ENCODE peak calls at places on chromosome 5, in eight cellular contexts. A is tibial artery; P is CD8-positive, alpha-beta T cell; M is CD4-positive, CD25-positive, alpha-beta regulatory T cell; R is adrenal gland; S is CD8-positive, alpha-beta memory T cell; H is stomach; D is neuronal stem cell. N is an unnamed sample. For H3K4me1 and H3K36me3, the result is how much of the 10 kb centered on the place peaks cover.

GRCh38 chr5:149999359-149999758 is 1.1 kb downstream of the TIGD6 start:
- DNase-seq in A (no peak), P (no peak), M (no peak), R (no peak), S (no peak), H (no peak), D (no peak), N (no peak)

GRCh38 chr5:14399054-14399657 is 182.4 kb upstream of the OTULINL start:
- DNase-seq in A (no peak), P (no peak), M (no peak), R (no peak), S (peak), H (no peak), D (no peak), N (no peak)

GRCh38 chr5:153276151-153276550 is 214.3 kb upstream of the GRIA1 start:
- DNase-seq in A (no peak), P (no peak), M (no peak), R (peak), S (no peak), H (no peak), D (peak), N (no peak)

GRCh38 chr5:154058055-154059038 is 19.6 kb downstream of the MFAP3 start:
- DNase-seq in A (no peak), P (no peak), M (no peak), R (no peak), S (no peak), H (peak), D (no peak), N (peak)

GRCh38 chr5:158423623-158424200 is 564.8 kb upstream of the CLINT1 start:
- DNase-seq in A (no peak), P (no peak), M (no peak), R (no peak), S (no peak), H (no peak), D (no peak), N (no peak)

GRCh38 chr5:137393196-137393993 is 105.7 kb downstream of the SPOCK1 start:
- DNase-seq in A (no peak), P (no peak), M (no peak), R (peak), S (no peak), H (no peak), D (no peak), N (no peak)

GRCh38 chr5:99034336-99034735 is 105.5 kb upstream of the CHD1 start:
- DNase-seq in A (no peak), P (no peak), M (no peak), R (no peak), S (no peak), H (peak), D (no peak), N (no peak)

GRCh38 chr5:160289721-160290120 is 22.6 kb downstream of the CCNJL start:
- DNase-seq in A (no peak), P (no peak), M (no peak), R (no peak), S (no peak), H (peak), D (no peak), N (no peak)

GRCh38 chr5:133041910-133042309 is 9.9 kb upstream of the HSPA4 start:
- DNase-seq in A (no peak), P (no peak), M (no peak), R (no peak), S (no peak), H (no peak), D (no peak), N (no peak)

GRCh38 chr5:39072915-39073758 is 1.1 kb downstream of the RICTOR start:
- DNase-seq in A (peak), P (peak), M (peak), R (peak), S (peak), H (peak), D (peak), N (peak)

GRCh38 chr5:128213340-128213739 is 129.8 kb downstream of the SLC12A2 start:
- DNase-seq in A (no peak), P (no peak), M (no peak), R (peak), S (no peak), H (peak), D (peak), N (no peak)

GRCh38 chr5:32225445-32225844 is 51.3 kb upstream of the GOLPH3 start:
- DNase-seq in A (no peak), P (no peak), M (no peak), R (no peak), S (no peak), H (no peak), D (no peak), N (no peak)

GRCh38 chr5:1343931-1344901 is 683 bp downstream of the CLPTM1L start:
- DNase-seq in A (no peak), P (no peak), M (no peak), R (no peak), S (no peak), H (no peak), D (no peak), N (no peak)

GRCh38 chr5:151580858-151581257 is 10.3 kb downstream of the FAT2 start:
- DNase-seq in A (no peak), P (no peak), M (no peak), R (no peak), S (no peak), H (no peak), D (no peak), N (no peak)

GRCh38 chr5:169070413-169070812 is 230.5 kb downstream of the SLIT3 start:
- DNase-seq in A (no peak), P (no peak), M (no peak), R (no peak), S (no peak), H (no peak), D (no peak), N (no peak)

GRCh38 chr5:153018121-153018520 is 472.3 kb upstream of the GRIA1 start:
- DNase-seq in A (no peak), P (no peak), M (no peak), R (no peak), S (no peak), H (no peak), D (no peak), N (no peak)

GRCh38 chr5:120386981-120387380 is 77.1 kb upstream of the PRR16 start:
- DNase-seq in A (no peak), P (no peak), M (no peak), R (no peak), S (no peak), H (no peak), D (no peak), N (no peak)
- H3K4me1 ChIP-seq in A (under half), P (under half), M (under half), R (under half), S (under half), H (under half), D (under half), N (under half)

DNA sequence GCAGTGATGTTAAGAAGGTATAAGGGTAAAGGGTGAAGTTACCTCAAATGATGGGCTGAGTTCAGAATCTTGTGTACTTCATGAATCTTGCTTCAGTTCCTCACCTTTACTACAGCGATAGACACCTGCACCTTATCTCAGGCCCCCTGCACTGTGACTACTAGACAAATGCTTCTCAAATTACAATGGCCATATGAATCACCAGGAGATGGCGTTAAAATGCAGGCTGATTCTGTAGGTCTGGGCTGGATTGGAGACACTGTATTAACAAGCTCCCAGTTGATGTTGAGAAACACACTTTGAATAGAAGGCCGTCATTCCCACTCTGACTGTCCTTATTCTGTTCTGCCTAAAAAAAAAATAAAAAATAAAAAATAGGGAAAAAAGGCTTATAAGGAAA is 29.8 kb downstream of the TARS1 start:
- DNase-seq in A (no peak), P (no peak), M (no peak), R (no peak), S (no peak), H (no peak), D (peak), N (peak)
- H3K36me3 ChIP-seq in A (half or more), P (under half), M (half or more), R (under half), S (under half), H (half or more), D (under half), N (under half)

GRCh38 chr5:178386532-178386931 is 153.9 kb upstream of the PHYKPL start:
- DNase-seq in A (no peak), P (no peak), M (no peak), R (peak), S (no peak), H (no peak), D (no peak), N (no peak)

GRCh38 chr5:178389031-178389729 is 156.6 kb upstream of the PHYKPL start:
- DNase-seq in A (no peak), P (no peak), M (no peak), R (no peak), S (no peak), H (peak), D (no peak), N (no peak)

GRCh38 chr5:178388381-178389030 is 155.9 kb upstream of the PHYKPL start:
- DNase-seq in A (no peak), P (no peak), M (no peak), R (peak), S (no peak), H (peak), D (no peak), N (no peak)

GRCh38 chr5:178387061-178387855 is 154.7 kb upstream of the PHYKPL start:
- DNase-seq in A (no peak), P (no peak), M (no peak), R (peak), S (no peak), H (no peak), D (no peak), N (no peak)

DNA sequence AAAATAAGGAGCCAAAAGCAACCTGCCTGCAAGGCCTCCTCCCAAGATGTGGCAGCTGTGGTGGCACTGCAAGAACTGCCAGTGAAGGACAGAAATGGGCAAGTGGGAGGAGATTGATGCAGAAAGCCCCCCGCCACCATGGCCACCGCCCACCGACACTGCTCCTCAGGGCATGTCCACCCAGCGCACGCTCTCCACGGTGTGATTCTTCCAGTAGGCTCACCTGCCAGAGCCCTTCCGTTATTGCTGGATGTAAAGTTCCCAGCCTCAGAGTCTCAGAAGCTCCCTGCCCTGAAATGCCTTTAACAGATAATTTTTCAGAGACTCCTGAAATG is 155.2 kb upstream of the PHYKPL start:
- DNase-seq in A (no peak), P (no peak), M (no peak), R (peak), S (no peak), H (peak), D (no peak), N (no peak)
- H3K4me1 ChIP-seq in A (under half), P (under half), M (under half), R (under half), S (under half), H (under half), D (under half), N (under half)

GRCh38 chr5:123387313-123387712 is 35.9 kb downstream of the CEP120 start:
- DNase-seq in A (no peak), P (no peak), M (no peak), R (no peak), S (no peak), H (no peak), D (no peak), N (no peak)
- H3K36me3 ChIP-seq in A (half or more), P (under half), M (half or more), R (under half), S (under half), H (half or more), D (under half), N (under half)

GRCh38 chr5:113569396-113569795 is 55.9 kb downstream of the YTHDC2 start:
- DNase-seq in A (no peak), P (no peak), M (no peak), R (no peak), S (no peak), H (no peak), D (no peak), N (no peak)
- H3K4me1 ChIP-seq in A (under half), P (under half), M (under half), R (under half), S (under half), H (under half), D (under half), N (under half)

GRCh38 chr5:96795626-96796025 is 12.1 kb downstream of the ERAP1 start:
- DNase-seq in A (no peak), P (no peak), M (no peak), R (no peak), S (no peak), H (no peak), D (no peak), N (no peak)
- H3K36me3 ChIP-seq in A (half or more), P (half or more), M (half or more), R (under half), S (half or more), H (half or more), D (under half), N (under half)

GRCh38 chr5:171312129-171312819 is 3.2 kb downstream of the TLX3 start:
- DNase-seq in A (no peak), P (no peak), M (no peak), R (no peak), S (no peak), H (no peak), D (no peak), N (no peak)

GRCh38 chr5:171314728-171315385 is 5.8 kb downstream of the TLX3 start:
- DNase-seq in A (no peak), P (no peak), M (no peak), R (peak), S (no peak), H (no peak), D (no peak), N (no peak)

GRCh38 chr5:171311698-171312083 is 2.6 kb downstream of the TLX3 start:
- DNase-seq in A (no peak), P (no peak), M (no peak), R (no peak), S (no peak), H (no peak), D (no peak), N (no peak)

GRCh38 chr5:171315386-171315891 is 6.4 kb downstream of the TLX3 start:
- DNase-seq in A (no peak), P (no peak), M (no peak), R (no peak), S (no peak), H (no peak), D (no peak), N (no peak)

DNA sequence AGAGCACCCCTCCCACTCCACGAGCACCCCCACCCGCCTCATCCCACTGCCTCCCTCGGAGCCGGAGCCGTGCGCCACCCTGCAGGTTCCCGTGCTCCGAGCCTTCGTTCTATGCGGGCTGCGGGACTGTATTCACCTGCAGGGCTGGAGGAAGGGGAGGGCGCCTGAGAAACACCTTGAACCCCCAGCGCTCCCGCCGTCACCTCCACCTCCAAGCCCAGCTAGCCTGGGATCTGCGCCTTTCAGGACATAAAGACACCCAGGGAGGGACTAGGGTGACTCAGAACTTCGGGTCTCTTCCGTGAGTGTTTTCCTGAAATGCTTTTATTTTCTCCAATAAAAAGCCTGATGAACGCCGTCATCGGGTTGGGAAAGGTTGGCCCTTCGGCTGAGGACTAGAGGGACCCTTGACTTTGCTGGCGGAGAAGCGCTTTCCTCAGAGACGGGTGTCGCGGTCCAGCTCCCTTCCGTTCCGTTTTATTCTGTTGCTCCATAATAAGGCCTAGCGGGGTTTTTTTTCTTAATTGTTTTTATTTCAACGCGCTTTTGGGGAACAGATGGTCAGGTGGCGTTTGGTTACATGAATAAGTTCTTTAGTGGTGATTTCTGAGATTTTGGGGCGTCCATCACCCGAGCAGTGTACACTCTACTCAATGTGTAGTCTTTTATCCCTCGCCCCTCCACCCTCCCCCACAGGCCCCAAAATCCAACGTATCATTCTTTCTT is 4.6 kb downstream of the TLX3 start:
- DNase-seq in A (no peak), P (no peak), M (no peak), R (no peak), S (no peak), H (no peak), D (no peak), N (no peak)
- H3K4me1 ChIP-seq in A (under half), P (under half), M (under half), R (under half), S (under half), H (half or more), D (under half), N (under half)

GRCh38 chr5:176490291-176490690 is 42.1 kb downstream of the FAF2 start:
- DNase-seq in A (no peak), P (no peak), M (no peak), R (no peak), S (no peak), H (no peak), D (no peak), N (no peak)

GRCh38 chr5:176489077-176489476 is 40.9 kb downstream of the FAF2 start:
- DNase-seq in A (no peak), P (no peak), M (no peak), R (no peak), S (no peak), H (no peak), D (no peak), N (no peak)

GRCh38 chr5:176492431-176492830 is 44.2 kb downstream of the FAF2 start:
- DNase-seq in A (no peak), P (no peak), M (no peak), R (no peak), S (no peak), H (no peak), D (no peak), N (no peak)

GRCh38 chr5:176491056-176491646 is 43.0 kb downstream of the FAF2 start:
- DNase-seq in A (no peak), P (no peak), M (no peak), R (no peak), S (no peak), H (no peak), D (no peak), N (no peak)

GRCh38 chr5:176491901-176492300 is 43.7 kb downstream of the FAF2 start:
- DNase-seq in A (no peak), P (no peak), M (no peak), R (no peak), S (no peak), H (no peak), D (no peak), N (no peak)
- H3K36me3 ChIP-seq in A (half or more), P (half or more), M (half or more), R (under half), S (half or more), H (half or more), D (under half), N (under half)